ENCODE peak calls at places on chromosome 13, in nine cellular contexts. F is non-pigmented ciliary epithelial cell; O is fibroblast of mammary gland; V is AG09319; R is activated CD4-positive, alpha-beta memory T cell treated with anti-CD3 and anti-CD28 coated beads, Interleukin-2, amount 10 ng/mL, durations not matched to agents 7 days and 5 days; Z is NCI-H446 treated with DMSO at 0.1 percent for 48 hours; L is neural progenitor cell; J is uterus; Q is CD4-positive, alpha-beta T cell. I is an unnamed sample.

GRCh38 chr13:62061751-62062150 is 646.1 kb upstream of the PCDH20 start:
- DNase-seq in F (no peak), O (no peak), V (no peak), R (no peak), Z (no peak), L (no peak), J (no peak), Q (no peak), I (no peak)

GRCh38 chr13:98972627-98973026 is 5.2 kb downstream of the DOCK9 start:
- DNase-seq in F (peak), O (no peak), V (no peak), R (no peak), Z (no peak), L (peak), J (no peak), Q (no peak), I (peak)

GRCh38 chr13:26473571-26474230 is 83.8 kb upstream of the WASF3 start:
- DNase-seq in F (no peak), O (no peak), V (no peak), R (no peak), Z (no peak), L (no peak), J (no peak), Q (no peak), I (no peak)

GRCh38 chr13:78593652-78594494 is 9.5 kb downstream of the POU4F1 start:
- DNase-seq in F (no peak), O (no peak), V (no peak), R (no peak), Z (peak), L (peak), J (no peak), Q (no peak), I (no peak)

GRCh38 chr13:97802213-97802612 is 151.3 kb upstream of the IPO5 start:
- DNase-seq in F (no peak), O (peak), V (no peak), R (no peak), Z (no peak), L (no peak), J (no peak), Q (no peak), I (no peak)

GRCh38 chr13:33617055-33617454 is 200.9 kb upstream of the RFC3 start:
- DNase-seq in F (no peak), O (no peak), V (no peak), R (no peak), Z (no peak), L (no peak), J (no peak), Q (no peak), I (no peak)

GRCh38 chr13:53048880-53049279 is 20.3 kb downstream of the OLFM4 start:
- DNase-seq in F (no peak), O (no peak), V (no peak), R (no peak), Z (no peak), L (no peak), J (no peak), Q (no peak), I (no peak)

GRCh38 chr13:51674276-51674675 is 90.0 kb downstream of the WDFY2 start:
- DNase-seq in F (no peak), O (no peak), V (no peak), R (no peak), Z (no peak), L (peak), J (no peak), Q (no peak), I (no peak)

GRCh38 chr13:36480726-36481485 is 48.6 kb downstream of the CCNA1 start:
- DNase-seq in F (no peak), O (no peak), V (no peak), R (no peak), Z (no peak), L (no peak), J (no peak), Q (no peak), I (no peak)

GRCh38 chr13:100694722-100695644 is 20.4 kb upstream of the TMTC4 start:
- DNase-seq in F (no peak), O (peak), V (no peak), R (no peak), Z (no peak), L (peak), J (no peak), Q (no peak), I (no peak)

GRCh38 chr13:74774252-74774651 is 640.0 kb upstream of the KLF12 start:
- DNase-seq in F (no peak), O (peak), V (no peak), R (no peak), Z (no peak), L (no peak), J (no peak), Q (no peak), I (no peak)

GRCh38 chr13:87656311-87656710 is 14.9 kb upstream of the SLITRK5 start:
- DNase-seq in F (no peak), O (peak), V (no peak), R (no peak), Z (peak), L (peak), J (no peak), Q (no peak), I (no peak)

GRCh38 chr13:106593131-106593530 is 25.2 kb upstream of the ARGLU1 start:
- DNase-seq in F (no peak), O (no peak), V (no peak), R (no peak), Z (no peak), L (no peak), J (no peak), Q (no peak), I (no peak)

GRCh38 chr13:100534911-100535310 is 53.7 kb downstream of the GGACT start:
- DNase-seq in F (no peak), O (no peak), V (no peak), R (no peak), Z (no peak), L (no peak), J (no peak), Q (no peak), I (no peak)

GRCh38 chr13:49436890-49437289 is 7.0 kb downstream of the CAB39L start:
- DNase-seq in F (no peak), O (peak), V (peak), R (no peak), Z (no peak), L (no peak), J (peak), Q (no peak), I (no peak)